ENCODE peak calls at places on chromosomes 12 and 14, in five cellular contexts. One of them, this sample, is unnamed.
A peak's percentile ranks its signal among the peaks of the same experiment; 100 is the strongest.

GRCh38 chr12:2795291-2796186 is 769 bp downstream of the FKBP4 start:
- DNase-seq in astrocyte of the spinal cord: peak; percentile 47
- DNase-seq in GM18507: peak; percentile 82
- DNase-seq in A172: peak; percentile 12
- DNase-seq in breast epithelium: peak; percentile 83
- DNase-seq in this sample: peak; percentile 61

GRCh38 chr14:101072531-101072930 is 169.0 kb upstream of the RTL1 start:
- DNase-seq in astrocyte of the spinal cord: peak; percentile 52
- DNase-seq in GM18507: no peak
- DNase-seq in A172: no peak
- DNase-seq in breast epithelium: peak; percentile 44
- DNase-seq in this sample: no peak

GRCh38 chr12:46303039-46303666 is 34.3 kb upstream of the SLC38A1 start:
- DNase-seq in astrocyte of the spinal cord: peak; percentile 25
- DNase-seq in GM18507: peak; percentile 3
- DNase-seq in A172: peak; percentile 23
- DNase-seq in breast epithelium: no peak
- DNase-seq in this sample: peak; percentile 58

GRCh38 chr14:72599579-72600470 is 294.1 kb downstream of the DPF3 start:
- DNase-seq in astrocyte of the spinal cord: no peak
- DNase-seq in GM18507: no peak
- DNase-seq in A172: no peak
- DNase-seq in breast epithelium: no peak
- DNase-seq in this sample: no peak

GRCh38 chr14:92973798-92974372 is 50.9 kb downstream of the CHGA start:
- DNase-seq in astrocyte of the spinal cord: no peak
- DNase-seq in GM18507: no peak
- DNase-seq in A172: peak; percentile 5
- DNase-seq in breast epithelium: no peak
- DNase-seq in this sample: no peak

GRCh38 chr14:69313176-69313575 is 53.2 kb downstream of the GALNT16 start:
- DNase-seq in astrocyte of the spinal cord: no peak
- DNase-seq in GM18507: no peak
- DNase-seq in A172: no peak
- DNase-seq in breast epithelium: no peak
- DNase-seq in this sample: no peak

GRCh38 chr14:99187858-99188257 is 84.1 kb downstream of the BCL11B start:
- DNase-seq in astrocyte of the spinal cord: no peak
- DNase-seq in GM18507: no peak
- DNase-seq in A172: no peak
- DNase-seq in breast epithelium: no peak
- DNase-seq in this sample: no peak

GRCh38 chr14:70881549-70882174 is 25.6 kb upstream of the PCNX1 start:
- DNase-seq in astrocyte of the spinal cord: no peak
- DNase-seq in GM18507: no peak
- DNase-seq in A172: no peak
- DNase-seq in breast epithelium: no peak
- DNase-seq in this sample: no peak

GRCh38 chr12:48017496-48017895 is 13.2 kb upstream of the COL2A1 start:
- DNase-seq in astrocyte of the spinal cord: no peak
- DNase-seq in GM18507: no peak
- DNase-seq in A172: no peak
- DNase-seq in breast epithelium: no peak
- DNase-seq in this sample: no peak

GRCh38 chr14:104150201-104151027 is 12.0 kb downstream of the KIF26A start:
- DNase-seq in astrocyte of the spinal cord: peak; percentile 67
- DNase-seq in GM18507: no peak
- DNase-seq in A172: peak; percentile 46
- DNase-seq in breast epithelium: no peak
- DNase-seq in this sample: no peak

GRCh38 chr14:80475074-80475473 is 263.8 kb upstream of the DIO2 start:
- DNase-seq in astrocyte of the spinal cord: peak; percentile 27
- DNase-seq in GM18507: no peak
- DNase-seq in A172: no peak
- DNase-seq in breast epithelium: no peak
- DNase-seq in this sample: no peak

GRCh38 chr12:111425655-111426054 is 19.9 kb downstream of the SH2B3 start:
- DNase-seq in astrocyte of the spinal cord: no peak
- DNase-seq in GM18507: no peak
- DNase-seq in A172: no peak
- DNase-seq in breast epithelium: no peak
- DNase-seq in this sample: no peak

GRCh38 chr14:55301722-55302121 is 30.5 kb downstream of the FBXO34 start:
- DNase-seq in astrocyte of the spinal cord: peak; percentile 62
- DNase-seq in GM18507: no peak
- DNase-seq in A172: peak; percentile 16
- DNase-seq in breast epithelium: no peak
- DNase-seq in this sample: peak; percentile 45

GRCh38 chr12:26696613-26697092 is 136.3 kb downstream of the ITPR2 start:
- DNase-seq in astrocyte of the spinal cord: peak; percentile 27
- DNase-seq in GM18507: no peak
- DNase-seq in A172: no peak
- DNase-seq in breast epithelium: no peak
- DNase-seq in this sample: no peak

GRCh38 chr14:31307198-31307597 is 99.6 kb upstream of the HECTD1 start:
- DNase-seq in astrocyte of the spinal cord: no peak
- DNase-seq in GM18507: no peak
- DNase-seq in A172: no peak
- DNase-seq in breast epithelium: no peak
- DNase-seq in this sample: no peak

GRCh38 chr12:48280572-48280971 is 70.1 kb downstream of the ZNF641 start:
- DNase-seq in astrocyte of the spinal cord: no peak
- DNase-seq in GM18507: no peak
- DNase-seq in A172: no peak
- DNase-seq in breast epithelium: no peak
- DNase-seq in this sample: no peak

GRCh38 chr12:57105011-57105753 is 6.0 kb downstream of the STAT6 start:
- DNase-seq in astrocyte of the spinal cord: no peak
- DNase-seq in GM18507: no peak
- DNase-seq in A172: no peak
- DNase-seq in breast epithelium: no peak
- DNase-seq in this sample: no peak

GRCh38 chr14:103121161-103121845 is 2.0 kb upstream of the TNFAIP2 start:
- DNase-seq in astrocyte of the spinal cord: no peak
- DNase-seq in GM18507: no peak
- DNase-seq in A172: no peak
- DNase-seq in breast epithelium: no peak
- DNase-seq in this sample: no peak

GRCh38 chr14:68479247-68479646 is 313.6 kb downstream of the ZFP36L1 start:
- DNase-seq in astrocyte of the spinal cord: no peak
- DNase-seq in GM18507: no peak
- DNase-seq in A172: peak; percentile 32
- DNase-seq in breast epithelium: no peak
- DNase-seq in this sample: no peak

GRCh38 chr14:42441615-42442014 is 834.9 kb downstream of the LRFN5 start:
- DNase-seq in astrocyte of the spinal cord: no peak
- DNase-seq in GM18507: no peak
- DNase-seq in A172: no peak
- DNase-seq in breast epithelium: no peak
- DNase-seq in this sample: no peak

GRCh38 chr12:96219700-96220206 is 25.6 kb downstream of the ELK3 start:
- DNase-seq in astrocyte of the spinal cord: peak; percentile 98
- DNase-seq in GM18507: no peak
- DNase-seq in A172: peak; percentile 98
- DNase-seq in breast epithelium: no peak
- DNase-seq in this sample: peak; percentile 98

GRCh38 chr12:76879710-76880025 is 849 bp upstream of the CSRP2 start:
- DNase-seq in astrocyte of the spinal cord: no peak
- DNase-seq in GM18507: no peak
- DNase-seq in A172: no peak
- DNase-seq in breast epithelium: no peak
- DNase-seq in this sample: no peak

GRCh38 chr14:100816950-100817901 is 8.7 kb upstream of the MEG3 start:
- DNase-seq in astrocyte of the spinal cord: no peak
- DNase-seq in GM18507: no peak
- DNase-seq in A172: no peak
- DNase-seq in breast epithelium: no peak
- DNase-seq in this sample: no peak

GRCh38 chr14:96925422-96925821 is 128.2 kb downstream of the VRK1 start:
- DNase-seq in astrocyte of the spinal cord: no peak
- DNase-seq in GM18507: no peak
- DNase-seq in A172: no peak
- DNase-seq in breast epithelium: no peak
- DNase-seq in this sample: no peak

GRCh38 chr14:101233861-101234587 is 327.3 kb upstream of the DIO3 start:
- DNase-seq in astrocyte of the spinal cord: no peak
- DNase-seq in GM18507: no peak
- DNase-seq in A172: no peak
- DNase-seq in breast epithelium: no peak
- DNase-seq in this sample: no peak

GRCh38 chr12:108126990-108127468 is 2.1 kb upstream of the WSCD2 start:
- DNase-seq in astrocyte of the spinal cord: no peak
- DNase-seq in GM18507: no peak
- DNase-seq in A172: no peak
- DNase-seq in breast epithelium: no peak
- DNase-seq in this sample: no peak

GRCh38 chr12:113678222-113678621 is 206.6 kb upstream of the LHX5 start:
- DNase-seq in astrocyte of the spinal cord: no peak
- DNase-seq in GM18507: no peak
- DNase-seq in A172: no peak
- DNase-seq in breast epithelium: no peak
- DNase-seq in this sample: peak; percentile 27

This sample was measured in RKO.